ENCODE peak calls at places on chromosomes 7 and 10, in five cellular contexts. Z is lower leg skin, V is testis, M is uterus, K is esophagus squamous epithelium. A is an unnamed sample.

GRCh38 chr7:45259966-45260646 is 102.5 kb downstream of the RAMP3 start:
- DNase-seq in K (no peak), Z (peak), V (peak), M (peak), A (peak)

GRCh38 chr7:96236198-96237039 is 85.5 kb downstream of the SLC25A13 start:
- DNase-seq in Z (no peak), K (no peak), M (peak), V (peak), A (no peak)

GRCh38 chr7:36205844-36206243 is 52.8 kb downstream of the EEPD1 start:
- DNase-seq in V (no peak), Z (no peak), M (no peak), K (no peak), A (peak)

GRCh38 chr10:58740620-58741369 is 228.1 kb downstream of the BICC1 start:
- DNase-seq in M (no peak), K (no peak), V (no peak), Z (peak), A (no peak)

GRCh38 chr7:128405345-128406146 is 4.2 kb downstream of the IMPDH1 start:
- DNase-seq in Z (peak), V (no peak), K (no peak), M (peak), A (peak)

GRCh38 chr10:79403441-79404230 is 41.8 kb downstream of the ZCCHC24 start:
- DNase-seq in Z (peak), V (peak), K (no peak), M (peak), A (no peak)

GRCh38 chr10:110005716-110006115 is 2.1 kb upstream of the ADD3 start:
- DNase-seq in K (no peak), M (no peak), V (peak), Z (no peak), A (peak)

GRCh38 chr10:49605939-49606509 is 4.1 kb upstream of the SLC18A3 start:
- DNase-seq in Z (peak), M (peak), K (no peak), V (no peak), A (no peak)

GRCh38 chr7:149103424-149103823 is 12.9 kb upstream of the ZNF786 start:
- DNase-seq in K (no peak), Z (no peak), V (no peak), M (no peak), A (no peak)

GRCh38 chr10:110067960-110068770 is 60.4 kb downstream of the ADD3 start:
- DNase-seq in M (no peak), V (no peak), Z (no peak), K (no peak), A (no peak)

GRCh38 chr7:111867348-111867931 is 305.1 kb upstream of the IMMP2L start:
- DNase-seq in Z (no peak), V (no peak), K (no peak), M (no peak), A (no peak)

GRCh38 chr7:47153571-47153970 is 428.3 kb downstream of the TNS3 start:
- DNase-seq in Z (no peak), M (no peak), V (peak), K (no peak), A (no peak)

GRCh38 chr7:37052673-37053072 is 328.4 kb upstream of the AOAH start:
- DNase-seq in Z (no peak), M (no peak), V (peak), K (no peak), A (no peak)

GRCh38 chr10:30134546-30134945 is 75.2 kb upstream of the JCAD start:
- DNase-seq in Z (peak), K (no peak), V (no peak), M (no peak), A (no peak)

GRCh38 chr10:86366033-86366901 is at the start of gene GRID1:
- DNase-seq in M (peak), Z (peak), K (no peak), V (peak), A (no peak)

GRCh38 chr7:126682176-126682575 is 570.6 kb downstream of the GRM8 start:
- DNase-seq in K (no peak), M (no peak), Z (no peak), V (no peak), A (no peak)

GRCh38 chr10:60351191-60351853 is 38.4 kb downstream of the ANK3 start:
- DNase-seq in K (no peak), V (no peak), Z (no peak), M (no peak), A (no peak)

GRCh38 chr10:60352105-60352504 is 37.6 kb downstream of the ANK3 start:
- DNase-seq in V (no peak), M (no peak), K (no peak), Z (no peak), A (no peak)

GRCh38 chr10:60350400-60350799 is 39.3 kb downstream of the ANK3 start:
- DNase-seq in Z (no peak), M (no peak), K (no peak), V (no peak), A (no peak)

GRCh38 chr10:60349426-60349825 is 40.2 kb downstream of the ANK3 start:
- DNase-seq in V (no peak), M (no peak), K (no peak), Z (no peak), A (no peak)

GRCh38 chr10:60353519-60354258 is 36.0 kb downstream of the ANK3 start:
- DNase-seq in V (peak), Z (no peak), M (no peak), K (no peak), A (no peak)
- TF ChIP-seq POLR2A in V (no peak), Z (no peak), M (no peak), K (no peak), A (no peak)

DNA sequence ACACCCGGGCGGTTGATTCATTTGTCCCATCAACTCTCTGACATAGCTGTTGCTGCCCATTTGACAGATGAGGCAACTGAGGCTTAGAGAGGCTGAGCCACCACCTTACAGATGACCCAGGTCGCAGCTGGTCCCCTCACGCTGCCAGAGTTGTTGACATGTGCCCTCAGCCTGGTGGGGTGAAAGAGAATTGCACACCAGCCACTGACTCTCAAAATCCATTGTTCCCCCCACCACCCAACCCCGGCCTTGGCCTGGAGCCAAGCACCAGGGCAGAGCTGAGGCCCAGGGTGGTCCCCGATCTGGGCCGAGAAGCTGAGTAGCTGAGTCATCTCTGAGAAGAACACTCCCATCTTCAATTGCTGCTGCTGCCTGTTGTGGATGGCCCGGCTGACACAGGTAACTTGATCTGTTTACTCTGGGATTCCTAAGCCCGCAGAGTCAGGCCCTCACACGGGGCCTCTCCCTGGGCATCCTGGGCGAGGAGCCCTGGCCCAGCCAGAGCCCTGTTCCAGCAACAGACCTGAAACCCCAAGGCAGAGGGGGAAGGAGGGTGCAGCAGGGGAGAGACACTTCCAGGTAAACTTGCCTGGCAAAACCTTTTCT is 27.5 kb downstream of the PVRIG start:
- DNase-seq in Z (no peak), M (no peak), K (no peak), V (no peak), A (no peak)
- TF ChIP-seq POLR2A in Z (no peak), M (no peak), K (no peak), V (no peak), A (no peak)

GRCh38 chr10:102645741-102646609 is 1.7 kb downstream of the TRIM8 start:
- DNase-seq in Z (peak), V (peak), K (peak), M (peak), A (peak)
- TF ChIP-seq POLR2A in Z (no peak), V (no peak), K (peak), M (peak), A (peak)

GRCh38 chr7:99034932-99035722 is 108.8 kb downstream of the SMURF1 start:
- DNase-seq in M (no peak), V (peak), K (no peak), Z (peak), A (no peak)

GRCh38 chr7:99035723-99036530 is 108.0 kb downstream of the SMURF1 start:
- DNase-seq in Z (peak), K (no peak), M (no peak), V (peak), A (no peak)

GRCh38 chr7:99031496-99031895 is 112.4 kb downstream of the SMURF1 start:
- DNase-seq in V (peak), M (no peak), Z (peak), K (no peak), A (no peak)

GRCh38 chr7:99032928-99033327 is 111.0 kb downstream of the SMURF1 start:
- DNase-seq in V (peak), Z (peak), K (no peak), M (no peak), A (no peak)

GRCh38 chr7:99033765-99034164 is 110.1 kb downstream of the SMURF1 start:
- DNase-seq in M (no peak), V (peak), Z (peak), K (no peak), A (no peak)
- TF ChIP-seq POLR2A in M (no peak), V (no peak), Z (no peak), K (no peak), A (no peak)

DNA sequence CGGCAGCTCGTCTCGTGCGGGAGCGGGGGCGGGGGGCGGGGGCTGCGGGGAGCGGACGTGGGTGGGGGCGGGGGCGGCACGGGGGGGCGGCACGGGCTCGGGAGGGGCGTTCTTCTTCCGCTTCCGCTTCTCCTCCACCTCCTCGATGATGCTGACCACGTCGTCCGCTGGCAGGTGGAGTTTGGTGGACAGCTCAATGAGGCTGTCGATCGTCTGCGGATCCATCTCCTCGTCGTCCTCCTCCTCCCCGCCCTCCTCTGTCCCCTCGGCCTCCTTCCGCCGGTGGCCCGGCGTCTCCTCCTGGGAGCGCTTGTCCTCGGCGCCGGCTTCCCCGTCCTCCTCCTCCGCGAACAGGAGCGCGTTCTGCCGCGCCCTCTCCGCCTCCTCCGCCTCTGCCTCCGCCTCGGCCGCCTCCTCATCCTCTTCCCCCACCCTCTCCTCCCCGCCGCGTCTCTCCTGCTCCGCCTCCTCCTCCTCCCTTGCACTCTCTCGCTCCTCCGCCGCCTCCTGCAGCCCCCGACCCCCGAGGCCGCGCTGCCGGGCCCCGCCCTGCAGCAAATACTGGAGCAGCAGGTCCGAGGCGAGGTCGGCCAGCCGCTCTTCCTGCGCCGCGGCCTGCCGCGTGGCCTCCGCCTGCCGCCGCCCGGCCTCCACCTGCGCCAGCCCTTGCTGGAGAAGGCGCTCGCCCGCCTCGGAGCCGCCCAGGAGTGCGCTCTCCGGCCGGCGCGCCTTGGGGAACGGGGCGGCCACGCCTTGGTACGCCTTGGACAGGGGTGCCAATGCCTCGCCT is 1.9 kb downstream of the VGF start:
- DNase-seq in V (peak), M (no peak), K (no peak), Z (no peak), A (no peak)
- TF ChIP-seq POLR2A in V (no peak), M (no peak), K (no peak), Z (no peak), A (no peak)

GRCh38 chr10:101230185-101230917 is 1.1 kb upstream of the LBX1 start:
- DNase-seq in V (no peak), Z (no peak), M (no peak), K (no peak), A (no peak)

GRCh38 chr10:101229275-101230184 is at the start of gene LBX1:
- DNase-seq in K (no peak), M (no peak), V (no peak), Z (no peak), A (no peak)

GRCh38 chr10:101226888-101227736 is 2.2 kb downstream of the LBX1 start:
- DNase-seq in K (no peak), M (no peak), Z (no peak), V (no peak), A (no peak)

GRCh38 chr10:101227765-101228681 is 1.2 kb downstream of the LBX1 start:
- DNase-seq in Z (no peak), M (no peak), K (no peak), V (no peak), A (no peak)

GRCh38 chr10:101228682-101229274 is 485 bp downstream of the LBX1 start:
- DNase-seq in Z (no peak), K (no peak), V (no peak), M (no peak), A (no peak)
- TF ChIP-seq POLR2A in Z (no peak), K (no peak), V (no peak), M (no peak), A (no peak)

GRCh38 chr10:102502029-102502336 is 529 bp downstream of the ACTR1A start:
- DNase-seq in Z (peak), M (peak), V (peak), K (peak), A (peak)
- TF ChIP-seq POLR2A in Z (no peak), M (no peak), V (no peak), K (peak), A (no peak)

DNA sequence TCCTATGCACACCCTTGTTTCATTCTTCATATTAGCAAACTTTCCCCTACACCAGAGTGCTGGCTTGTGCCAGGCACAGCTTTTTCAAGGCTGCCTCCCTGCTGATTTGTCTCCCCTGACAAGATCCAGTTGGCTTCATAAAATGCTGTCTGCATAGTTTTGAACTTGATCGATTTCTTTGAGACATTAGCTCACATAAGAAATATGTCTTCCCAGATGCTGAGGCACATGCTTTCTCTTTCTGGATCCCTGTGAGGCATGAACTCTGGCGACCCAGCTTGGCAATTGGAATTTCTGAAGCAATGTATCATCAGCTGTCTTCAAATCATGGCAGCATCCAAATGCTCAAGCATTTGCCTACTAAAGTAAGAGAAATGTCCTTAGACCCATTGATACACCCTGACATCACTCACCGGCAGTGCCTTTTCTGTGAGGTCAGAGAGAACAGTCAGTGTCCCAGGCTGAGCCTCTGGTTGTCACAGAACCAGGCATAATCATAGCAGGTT is 616.4 kb upstream of the GHITM start:
- DNase-seq in M (no peak), K (no peak), V (no peak), Z (no peak), A (no peak)
- TF ChIP-seq POLR2A in M (no peak), K (no peak), V (no peak), Z (no peak), A (no peak)

DNA sequence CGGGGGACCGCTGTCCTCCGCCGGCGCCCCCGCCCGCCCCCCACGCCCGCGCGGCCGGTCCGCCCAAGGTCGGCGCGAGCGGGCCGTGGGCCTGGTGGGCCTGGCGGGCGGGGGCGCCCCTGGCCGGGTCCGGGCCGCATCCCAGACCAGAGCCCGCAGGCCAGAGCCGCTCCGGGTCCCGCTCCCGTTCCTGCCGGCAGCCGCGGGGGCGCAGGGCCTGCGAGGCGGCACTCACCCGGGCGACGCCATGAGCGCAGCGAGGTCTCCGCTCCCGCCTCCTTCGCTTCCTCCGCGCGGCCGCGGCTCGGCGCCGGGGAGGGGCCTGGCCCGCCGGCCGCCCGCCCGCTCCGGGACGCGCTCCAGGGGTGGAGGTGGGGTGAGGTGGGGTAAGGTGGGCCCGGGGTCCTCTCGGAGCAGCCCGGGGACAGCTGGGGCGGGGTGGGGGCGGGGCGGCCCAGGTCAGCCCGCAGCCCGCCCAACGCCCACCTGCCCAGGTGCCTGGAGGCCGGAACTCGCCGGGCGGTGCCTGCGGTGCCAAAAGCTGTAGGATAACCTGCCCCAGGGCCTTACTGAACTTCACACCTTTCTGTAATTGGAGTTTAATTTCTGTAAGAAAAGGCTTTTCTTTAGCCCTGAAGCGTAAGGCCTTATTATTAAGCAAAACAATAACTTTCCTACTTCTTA is at the start of gene URGCP:
- DNase-seq in V (peak), Z (peak), M (peak), K (no peak), A (peak)
- TF ChIP-seq POLR2A in V (no peak), Z (no peak), M (peak), K (peak), A (no peak)